ENCODE peak calls at places on chromosomes 1 and 21, in six cellular contexts. F, W, N, Z, T and S are unnamed samples.

GRCh38 chr1:97906567-97907228 is 14.1 kb downstream of the DPYD start:
- DNase-seq in F (no peak), N (no peak), T (peak), Z (no peak), W (peak), S (no peak)

GRCh38 chr1:88998716-88999115 is 6.3 kb upstream of the KYAT3 start:
- DNase-seq in T (peak), Z (peak), N (no peak), F (no peak), W (peak), S (no peak)

GRCh38 chr21:38349111-38349746 is 92.4 kb downstream of the KCNJ15 start:
- DNase-seq in Z (no peak), W (peak), F (no peak), T (peak), N (no peak), S (no peak)

GRCh38 chr1:8338526-8339202 is 20.8 kb downstream of the SLC45A1 start:
- DNase-seq in T (no peak), W (no peak), N (no peak), F (no peak), Z (no peak), S (no peak)

GRCh38 chr1:40309374-40310128 is 7.5 kb downstream of the COL9A2 start:
- DNase-seq in W (no peak), T (no peak), F (no peak), N (no peak), Z (no peak), S (no peak)

GRCh38 chr1:229318056-229318455 is 24.8 kb downstream of the CCSAP start:
- DNase-seq in W (peak), T (no peak), Z (no peak), N (no peak), F (no peak), S (no peak)

GRCh38 chr1:183876284-183876683 is 71.4 kb downstream of the RGL1 start:
- DNase-seq in N (no peak), W (no peak), F (no peak), T (no peak), Z (no peak), S (no peak)

GRCh38 chr1:172530000-172530399 is 3.0 kb upstream of the SUCO start:
- DNase-seq in W (no peak), T (no peak), F (no peak), Z (no peak), N (no peak), S (no peak)

GRCh38 chr1:39409055-39409816 is 82.2 kb upstream of the BMP8A start:
- DNase-seq in N (peak), Z (no peak), T (peak), F (no peak), W (peak), S (no peak)

GRCh38 chr1:30381671-30382365 is 341.6 kb downstream of the MATN1 start:
- DNase-seq in N (no peak), Z (no peak), F (no peak), T (no peak), W (no peak), S (no peak)

GRCh38 chr1:53362270-53362669 is 34.4 kb upstream of the LRP8 start:
- DNase-seq in Z (no peak), W (no peak), F (no peak), N (peak), T (no peak), S (no peak)

GRCh38 chr21:44360174-44360573 is 6.8 kb downstream of the TRPM2 start:
- DNase-seq in T (no peak), F (no peak), N (no peak), Z (no peak), W (no peak), S (no peak)

DNA sequence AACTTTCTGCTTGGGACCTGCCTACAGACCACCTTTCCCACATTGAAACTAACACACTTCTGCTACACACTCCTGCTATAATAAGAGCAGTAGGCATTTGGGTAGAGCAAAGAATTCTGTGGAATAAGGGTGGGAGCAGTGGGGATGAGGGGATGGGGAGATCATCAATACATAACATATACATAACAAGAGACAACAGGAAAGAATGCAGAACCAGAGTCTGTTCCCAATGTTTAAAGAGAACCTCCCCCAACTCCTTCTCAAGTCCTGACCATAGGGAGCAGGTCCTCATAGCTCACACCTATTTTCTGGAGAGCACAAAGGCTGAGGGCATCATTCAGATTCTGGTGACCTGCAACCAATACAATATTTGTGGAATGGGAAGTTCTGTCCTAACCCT is 121.6 kb upstream of the BARHL2 start:
- DNase-seq in F (no peak), W (no peak), T (no peak), N (no peak), Z (no peak), S (no peak)
- TF ChIP-seq CTCF in F (no peak), W (no peak), T (no peak), N (no peak), Z (no peak), S (no peak)

GRCh38 chr1:156129687-156130577 is 15.4 kb downstream of the LMNA start:
- DNase-seq in Z (peak), N (peak), T (peak), W (peak), F (peak), S (peak)

GRCh38 chr1:156128749-156129682 is 14.5 kb downstream of the LMNA start:
- DNase-seq in F (no peak), N (no peak), T (peak), Z (no peak), W (peak), S (no peak)

GRCh38 chr1:156134716-156135435 is 18.5 kb upstream of the SEMA4A start:
- DNase-seq in F (no peak), T (no peak), N (no peak), W (no peak), Z (no peak), S (no peak)

GRCh38 chr1:156126701-156127534 is 12.4 kb downstream of the LMNA start:
- DNase-seq in N (no peak), T (peak), W (peak), Z (peak), F (no peak), S (no peak)

GRCh38 chr1:156130578-156130942 is 16.0 kb downstream of the LMNA start:
- DNase-seq in T (no peak), W (no peak), N (no peak), Z (no peak), F (no peak), S (no peak)
- TF ChIP-seq CTCF in T (no peak), W (no peak), N (peak), Z (no peak), F (no peak), S (no peak)

GRCh38 chr1:205939690-205940330 is 3.4 kb downstream of the SLC26A9 start:
- DNase-seq in W (no peak), Z (no peak), T (no peak), N (no peak), F (peak), S (no peak)
- TF ChIP-seq CTCF in W (no peak), Z (no peak), T (peak), N (no peak), F (peak), S (no peak)

GRCh38 chr1:162023547-162024501 is at the start of gene OLFML2B:
- DNase-seq in N (peak), T (peak), W (peak), F (peak), Z (peak), S (no peak)
- TF ChIP-seq CTCF in N (peak), T (peak), W (peak), F (no peak), Z (no peak), S (no peak)

GRCh38 chr1:116323419-116323987 is 49.5 kb upstream of the ATP1A1 start:
- DNase-seq in Z (no peak), T (no peak), N (no peak), F (no peak), W (no peak), S (no peak)
- TF ChIP-seq CTCF in Z (no peak), T (no peak), N (no peak), F (no peak), W (no peak), S (no peak)

GRCh38 chr1:33842348-33842747 is 21.5 kb upstream of the HMGB4 start:
- DNase-seq in N (no peak), W (no peak), T (no peak), Z (no peak), F (no peak), S (no peak)
- TF ChIP-seq CTCF in N (no peak), W (no peak), T (no peak), Z (no peak), F (no peak), S (no peak)

GRCh38 chr1:156862602-156863599 is 2.2 kb downstream of the NTRK1 start:
- DNase-seq in Z (no peak), N (no peak), W (no peak), F (no peak), T (no peak), S (no peak)
- TF ChIP-seq CTCF in Z (no peak), N (no peak), W (no peak), F (no peak), T (no peak), S (no peak)

GRCh38 chr1:161749509-161750407 is at the start of gene DUSP12:
- DNase-seq in T (peak), W (peak), N (peak), Z (peak), F (peak), S (peak)
- TF ChIP-seq CTCF in T (no peak), W (peak), N (no peak), Z (peak), F (no peak), S (no peak)